ENCODE peak calls at places on chromosomes 4 and X, in four cellular contexts. One of them, this sample, is unnamed.

GRCh38 chr4:39319678-39320077 is 46.5 kb downstream of the RFC1 start:
- DNase-seq in Caki2: peak
- DNase-seq in DMS153: no peak
- DNase-seq in posterior cingulate gyrus: no peak
- DNase-seq in this sample: no peak

GRCh38 chr4:19329631-19330030 is 922.1 kb upstream of the SLIT2 start:
- DNase-seq in Caki2: peak
- DNase-seq in DMS153: no peak
- DNase-seq in posterior cingulate gyrus: no peak
- DNase-seq in this sample: no peak

GRCh38 chrX:53544936-53545335 is 110.8 kb upstream of the HSD17B10 start:
- DNase-seq in Caki2: no peak
- DNase-seq in DMS153: no peak
- DNase-seq in posterior cingulate gyrus: no peak
- DNase-seq in this sample: no peak

GRCh38 chr4:66574145-66574978 is 904.1 kb upstream of the EPHA5 start:
- DNase-seq in Caki2: no peak
- DNase-seq in DMS153: no peak
- DNase-seq in posterior cingulate gyrus: no peak
- DNase-seq in this sample: no peak

GRCh38 chr4:46844325-46844917 is 64.6 kb downstream of the COX7B2 start:
- DNase-seq in Caki2: peak
- DNase-seq in DMS153: no peak
- DNase-seq in posterior cingulate gyrus: peak
- DNase-seq in this sample: peak

GRCh38 chr4:39047691-39048090 is 14.3 kb upstream of the KLHL5 start:
- DNase-seq in Caki2: no peak
- DNase-seq in DMS153: no peak
- DNase-seq in posterior cingulate gyrus: no peak
- DNase-seq in this sample: no peak

GRCh38 chr4:129043523-129043922 is 49.8 kb downstream of the SCLT1 start:
- DNase-seq in Caki2: no peak
- DNase-seq in DMS153: no peak
- DNase-seq in posterior cingulate gyrus: no peak
- DNase-seq in this sample: no peak

GRCh38 chrX:723781-724180 is 93.2 kb downstream of the SHOX start:
- DNase-seq in Caki2: no peak
- DNase-seq in DMS153: no peak
- DNase-seq in posterior cingulate gyrus: no peak
- DNase-seq in this sample: no peak

GRCh38 chr4:8391972-8392371 is 48.6 kb downstream of the ACOX3 start:
- DNase-seq in Caki2: no peak
- DNase-seq in DMS153: no peak
- DNase-seq in posterior cingulate gyrus: peak
- DNase-seq in this sample: no peak

GRCh38 chrX:39874202-39874816 is 223.4 kb downstream of the BCOR start:
- DNase-seq in Caki2: no peak
- DNase-seq in DMS153: no peak
- DNase-seq in posterior cingulate gyrus: no peak
- DNase-seq in this sample: no peak

This sample was measured in NCI-H1930.